ENCODE peak calls at places on chromosomes 2 and 18, in nine cellular contexts. L, E, R, W, B, Z, V, P and I are unnamed samples. For H3K27me3, the result is how much of the 10 kb centered on the place peaks cover.

GRCh38 chr18:54284967-54285785 is 15.9 kb downstream of the POLI start:
- DNase-seq in W (no peak), Z (no peak), L (no peak), R (no peak), E (peak), V (no peak), B (no peak), P (no peak), I (no peak)

GRCh38 chr2:85458611-85459563 is 40.4 kb downstream of the SH2D6 start:
- DNase-seq in E (no peak), Z (no peak), L (no peak), R (no peak), W (no peak), V (no peak), P (no peak), B (no peak), I (no peak)

GRCh38 chr2:40364143-40364903 is 87.6 kb downstream of the SLC8A1 start:
- DNase-seq in E (no peak), R (no peak), L (no peak), V (no peak), Z (no peak), W (no peak), P (no peak), B (no peak), I (no peak)

GRCh38 chr2:31531101-31531500 is 49.6 kb downstream of the SRD5A2 start:
- DNase-seq in E (no peak), Z (no peak), W (no peak), P (no peak), L (no peak), V (no peak), R (no peak), B (no peak), I (no peak)

GRCh38 chr18:50559750-50560680 is at the start of gene MAPK4:
- DNase-seq in Z (peak), P (peak), E (no peak), W (no peak), R (peak), B (peak), V (no peak), L (no peak), I (no peak)

GRCh38 chr2:136117391-136117841 is 533 bp downstream of the CXCR4 start:
- DNase-seq in P (no peak), V (no peak), B (peak), L (no peak), W (no peak), E (no peak), Z (peak), R (peak), I (no peak)

GRCh38 chr2:191311627-191312026 is 66.4 kb downstream of the MYO1B start:
- DNase-seq in E (no peak), B (no peak), Z (no peak), L (no peak), W (no peak), P (no peak), R (no peak), V (no peak), I (no peak)

GRCh38 chr18:23071285-23071684 is 64.0 kb upstream of the CABLES1 start:
- DNase-seq in Z (no peak), P (no peak), E (no peak), V (peak), L (peak), R (peak), B (no peak), W (no peak), I (peak)

GRCh38 chr2:190318514-190318913 is 1.1 kb downstream of the HIBCH start:
- DNase-seq in L (no peak), P (no peak), W (no peak), B (no peak), Z (no peak), E (no peak), R (no peak), V (no peak), I (no peak)

GRCh38 chr2:98847853-98848252 is 88.2 kb downstream of the CRACDL start:
- DNase-seq in P (no peak), R (no peak), V (no peak), Z (no peak), E (no peak), W (no peak), B (no peak), L (no peak), I (no peak)

GRCh38 chr2:241880311-241881073 is 11.0 kb downstream of the RTP5 start:
- DNase-seq in B (no peak), R (no peak), E (no peak), W (no peak), P (no peak), Z (peak), L (no peak), V (no peak), I (peak)

GRCh38 chr2:241885701-241886643 is 16.4 kb downstream of the RTP5 start:
- DNase-seq in Z (peak), L (no peak), R (peak), V (no peak), W (no peak), B (no peak), P (no peak), E (no peak), I (no peak)

GRCh38 chr2:241879326-241879725 is 9.8 kb downstream of the RTP5 start:
- DNase-seq in V (no peak), B (no peak), E (no peak), Z (peak), L (no peak), P (no peak), R (no peak), W (no peak), I (peak)

GRCh38 chr2:241884951-241885700 is 15.6 kb downstream of the RTP5 start:
- DNase-seq in V (no peak), P (no peak), L (no peak), B (no peak), E (no peak), W (no peak), R (peak), Z (peak), I (no peak)

GRCh38 chr2:241882090-241882625 is 12.6 kb downstream of the RTP5 start:
- DNase-seq in R (peak), B (peak), V (no peak), L (peak), Z (peak), E (no peak), P (no peak), W (peak), I (peak)
- H3K27ac ChIP-seq in R (peak), B (no peak), V (peak), L (peak), Z (peak), E (peak), P (no peak), W (peak), I (peak)

DNA sequence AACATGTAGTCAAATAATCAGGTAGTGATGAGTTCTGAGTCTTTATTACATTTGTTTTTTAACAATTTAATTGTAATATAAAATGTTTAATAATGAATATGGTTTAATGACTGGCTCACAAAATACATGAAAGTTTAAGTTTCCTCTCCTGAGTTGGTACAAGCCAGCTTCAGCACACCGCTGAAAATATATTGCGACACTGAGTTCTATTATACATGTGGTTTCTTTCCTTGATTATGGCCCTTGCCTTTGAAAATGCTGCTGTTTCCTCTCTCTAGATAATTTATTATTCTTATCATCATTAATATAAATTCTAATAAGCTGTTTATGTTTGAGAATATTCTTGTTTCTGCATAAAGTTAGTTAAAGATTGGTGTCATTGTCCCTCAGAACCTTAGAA is 249.3 kb downstream of the PARD3B start:
- DNase-seq in B (no peak), L (no peak), P (no peak), V (no peak), W (no peak), R (no peak), Z (no peak), E (no peak), I (no peak)
- H3K27me3 ChIP-seq in B (under half), L (under half), P (under half), V (under half), W (under half), R (under half), Z (under half), E (under half), I (under half)

DNA sequence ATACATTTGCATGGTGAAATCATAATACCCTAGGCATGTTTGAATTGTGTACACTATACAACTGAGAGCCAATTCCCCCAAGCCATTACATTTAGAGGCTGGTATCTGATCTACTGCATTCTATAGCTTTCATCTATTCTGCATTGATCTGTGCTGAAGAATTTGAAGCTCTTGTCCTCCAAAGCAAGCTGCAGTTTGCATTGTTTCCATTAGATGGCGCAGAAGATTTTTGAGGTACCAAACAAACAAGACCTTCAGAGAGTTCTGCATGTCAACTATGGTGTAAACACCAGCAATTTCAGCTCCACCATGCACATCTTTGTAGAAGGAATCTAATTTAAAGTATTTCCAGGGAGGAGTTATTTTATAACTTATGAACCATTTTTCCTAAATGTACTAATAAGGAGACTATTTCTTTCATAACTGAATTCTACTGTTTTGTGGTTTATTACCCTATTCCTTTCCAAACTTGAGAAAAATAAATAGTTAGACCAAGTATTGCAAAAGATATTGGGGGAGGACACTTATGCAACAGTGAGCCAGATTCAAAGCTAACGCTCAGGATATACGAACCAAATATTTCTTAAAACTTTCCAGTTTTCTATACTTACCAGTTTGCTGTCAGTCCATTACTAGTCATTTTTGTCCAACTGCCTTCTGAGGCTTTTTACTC is 761.8 kb upstream of the ACVR2A start:
- DNase-seq in W (no peak), R (no peak), Z (no peak), L (peak), B (peak), P (no peak), E (peak), V (no peak), I (peak)
- TF ChIP-seq CTCF in W (peak), R (peak), Z (peak), L (peak), B (peak), P (peak), E (peak), V (peak), I (peak)

GRCh38 chr18:57629399-57629798 is 7.8 kb upstream of the NARS1 start:
- DNase-seq in Z (no peak), W (no peak), E (no peak), R (no peak), P (no peak), L (no peak), V (no peak), B (no peak), I (no peak)

GRCh38 chr18:57627488-57627887 is 5.9 kb upstream of the NARS1 start:
- DNase-seq in B (no peak), R (no peak), V (no peak), L (no peak), E (no peak), Z (no peak), W (no peak), P (no peak), I (no peak)

GRCh38 chr18:57631697-57632096 is 10.1 kb upstream of the NARS1 start:
- DNase-seq in R (no peak), P (no peak), Z (no peak), B (no peak), E (no peak), L (no peak), W (no peak), V (no peak), I (no peak)

GRCh38 chr18:57630002-57630758 is 8.5 kb upstream of the NARS1 start:
- DNase-seq in R (peak), P (peak), V (peak), B (peak), Z (peak), L (peak), E (peak), W (peak), I (peak)

GRCh38 chr18:57630759-57631660 is 9.4 kb upstream of the NARS1 start:
- DNase-seq in W (no peak), R (no peak), E (no peak), Z (no peak), V (no peak), B (no peak), P (no peak), L (no peak), I (no peak)
- H3K27ac ChIP-seq in W (peak), R (peak), E (peak), Z (peak), V (peak), B (no peak), P (peak), L (peak), I (peak)

DNA sequence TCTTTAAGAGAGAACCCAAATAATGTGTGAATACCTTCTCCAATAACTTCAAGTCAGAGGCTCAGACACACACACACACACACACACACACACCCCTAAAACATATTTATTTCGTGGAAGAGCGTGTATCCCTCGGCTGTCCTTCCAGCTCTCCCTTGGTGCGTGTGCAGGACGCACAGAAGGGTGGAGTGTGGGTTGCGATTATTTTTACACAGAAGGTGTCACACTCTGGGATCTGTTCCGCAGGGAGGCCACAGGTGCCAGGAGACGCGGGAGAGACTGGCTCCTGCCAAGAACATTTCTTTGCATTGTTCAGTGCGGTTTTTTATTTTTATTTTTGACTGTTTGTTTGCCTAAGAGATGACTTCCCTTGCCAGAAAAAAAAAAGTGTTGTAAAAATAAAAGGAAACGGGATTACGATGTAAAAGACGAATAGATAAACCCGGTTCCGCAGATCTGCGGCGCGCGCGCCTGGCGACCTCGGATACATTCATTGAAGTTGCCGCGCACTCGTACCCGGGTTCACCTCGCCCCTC is 47.2 kb upstream of the ATP6V1B1 start:
- DNase-seq in W (no peak), L (no peak), P (no peak), Z (no peak), R (no peak), V (no peak), E (no peak), B (peak), I (no peak)
- H3K27me3 ChIP-seq in W (under half), L (under half), P (half or more), Z (half or more), R (under half), V (under half), E (half or more), B (half or more), I (under half)

DNA sequence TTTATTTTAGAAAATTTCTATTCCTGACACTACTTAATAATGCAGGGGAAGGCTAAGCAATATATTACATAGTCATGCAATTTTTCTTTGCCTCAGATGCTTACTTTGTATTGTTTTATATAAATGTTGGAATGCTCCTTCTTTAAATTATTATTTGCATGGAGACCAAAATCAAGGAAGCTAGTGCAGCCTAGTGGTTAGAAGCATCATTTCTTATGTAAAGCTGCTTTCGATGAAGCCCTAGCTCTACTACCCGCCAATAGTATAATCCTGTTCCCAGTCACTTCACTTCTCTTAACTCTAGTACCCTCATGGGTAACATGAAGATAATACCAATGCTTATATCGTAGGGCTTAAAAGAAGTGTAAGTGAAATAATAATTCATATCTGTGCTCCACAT is 198.9 kb downstream of the LRATD1 start:
- DNase-seq in W (no peak), R (no peak), L (no peak), V (no peak), Z (no peak), B (no peak), E (no peak), P (no peak), I (no peak)
- TF ChIP-seq CTCF in W (no peak), R (no peak), L (no peak), V (no peak), Z (peak), B (peak), E (peak), P (peak), I (no peak)

GRCh38 chr18:44914028-44914427 is 233.3 kb downstream of the SETBP1 start:
- DNase-seq in Z (no peak), B (no peak), L (no peak), P (no peak), R (no peak), V (no peak), W (no peak), E (no peak), I (no peak)
- H3K27ac ChIP-seq in Z (no peak), B (no peak), L (no peak), P (no peak), R (no peak), V (no peak), W (no peak), E (no peak), I (no peak)